ENCODE peak calls at places on chromosomes 16 and 17, in four cellular contexts. Z is substantia nigra, X is NCI-H2029, J is HTR-8/SVneo. K is an unnamed sample.

GRCh38 chr17:17558431-17558830 is 33.1 kb downstream of the PEMT start:
- DNase-seq in Z (no peak), X (no peak), J (no peak), K (no peak)

GRCh38 chr17:77846531-77847085 is 111.9 kb upstream of the TNRC6C start:
- DNase-seq in Z (no peak), X (peak; percentile 44), J (no peak), K (no peak)

GRCh38 chr16:1119766-1120611 is 23.9 kb upstream of the C1QTNF8 start:
- DNase-seq in Z (no peak), X (no peak), J (no peak), K (no peak)

GRCh38 chr17:59845595-59846390 is 47.0 kb downstream of the TUBD1 start:
- DNase-seq in Z (peak; percentile 4), X (peak; percentile 96), J (no peak), K (no peak)

GRCh38 chr17:79774561-79774975 is 3.4 kb upstream of the CBX2 start:
- DNase-seq in Z (no peak), X (no peak), J (no peak), K (no peak)

GRCh38 chr16:31010539-31010938 is at the start of gene STX1B:
- DNase-seq in Z (peak; percentile 30), X (no peak), J (peak; percentile 72), K (no peak)

GRCh38 chr17:38510424-38511125 is 82.3 kb downstream of the ARHGAP23 start:
- DNase-seq in Z (no peak), X (no peak), J (no peak), K (no peak)

GRCh38 chr17:65485388-65486299 is 75.8 kb downstream of the AXIN2 start:
- DNase-seq in Z (no peak), X (peak; percentile 19), J (no peak), K (no peak)